ENCODE peak calls at places on chromosomes 11 and 22, in seven cellular contexts. One of them, this sample, is unnamed.

GRCh38 chr11:61913699-61914395 is 3.5 kb downstream of the RAB3IL1 start:
- DNase-seq in A549: no peak
- DNase-seq in ovary: no peak
- DNase-seq in lower lobe of right lung: no peak
- DNase-seq in thoracic aorta: no peak
- DNase-seq in endodermal cell: no peak
- DNase-seq in cardiac fibroblast: no peak
- DNase-seq in this sample: peak

GRCh38 chr22:50274311-50274710 is 4.1 kb upstream of the MAPK11 start:
- DNase-seq in lower lobe of right lung: no peak
- DNase-seq in ovary: no peak
- DNase-seq in endodermal cell: peak
- DNase-seq in A549: peak
- DNase-seq in cardiac fibroblast: peak
- DNase-seq in thoracic aorta: no peak
- DNase-seq in this sample: no peak

GRCh38 chr22:24289781-24290181 is 19.1 kb downstream of the SPECC1L start:
- DNase-seq in lower lobe of right lung: no peak
- DNase-seq in cardiac fibroblast: no peak
- DNase-seq in endodermal cell: no peak
- DNase-seq in A549: no peak
- DNase-seq in thoracic aorta: no peak
- DNase-seq in ovary: no peak
- DNase-seq in this sample: peak

GRCh38 chr11:120068114-120068573 is 69.8 kb downstream of the TRIM29 start:
- DNase-seq in thoracic aorta: no peak
- DNase-seq in lower lobe of right lung: no peak
- DNase-seq in cardiac fibroblast: peak
- DNase-seq in ovary: no peak
- DNase-seq in endodermal cell: peak
- DNase-seq in A549: no peak
- DNase-seq in this sample: no peak

GRCh38 chr11:97557399-97557798 is 1167.6 kb downstream of the JRKL start:
- DNase-seq in A549: no peak
- DNase-seq in lower lobe of right lung: no peak
- DNase-seq in ovary: no peak
- DNase-seq in cardiac fibroblast: peak
- DNase-seq in thoracic aorta: no peak
- DNase-seq in endodermal cell: no peak
- DNase-seq in this sample: no peak

GRCh38 chr11:128342511-128343133 is 244.7 kb downstream of the ETS1 start:
- DNase-seq in endodermal cell: peak
- DNase-seq in A549: peak
- DNase-seq in ovary: no peak
- DNase-seq in thoracic aorta: no peak
- DNase-seq in cardiac fibroblast: peak
- DNase-seq in lower lobe of right lung: peak
- DNase-seq in this sample: peak

GRCh38 chr22:49923445-49923844 is 5.0 kb downstream of the CRELD2 start:
- DNase-seq in lower lobe of right lung: no peak
- DNase-seq in cardiac fibroblast: no peak
- DNase-seq in ovary: no peak
- DNase-seq in thoracic aorta: no peak
- DNase-seq in endodermal cell: no peak
- DNase-seq in A549: no peak
- DNase-seq in this sample: no peak

GRCh38 chr11:134063096-134063495 is 5.8 kb upstream of the JAM3 start:
- DNase-seq in ovary: no peak
- DNase-seq in cardiac fibroblast: no peak
- DNase-seq in A549: no peak
- DNase-seq in thoracic aorta: no peak
- DNase-seq in lower lobe of right lung: no peak
- DNase-seq in endodermal cell: no peak
- DNase-seq in this sample: no peak

GRCh38 chr11:93234602-93235207 is 36.9 kb upstream of the SLC36A4 start:
- DNase-seq in ovary: peak
- DNase-seq in thoracic aorta: peak
- DNase-seq in A549: peak
- DNase-seq in endodermal cell: peak
- DNase-seq in lower lobe of right lung: peak
- DNase-seq in cardiac fibroblast: peak
- DNase-seq in this sample: peak

GRCh38 chr11:46674463-46675287 is 25.7 kb downstream of the ARHGAP1 start:
- DNase-seq in thoracic aorta: no peak
- DNase-seq in ovary: no peak
- DNase-seq in cardiac fibroblast: peak
- DNase-seq in endodermal cell: peak
- DNase-seq in A549: no peak
- DNase-seq in lower lobe of right lung: no peak
- DNase-seq in this sample: peak

GRCh38 chr11:94129505-94130335 is 1.1 kb downstream of the PANX1 start:
- DNase-seq in lower lobe of right lung: no peak
- DNase-seq in thoracic aorta: no peak
- DNase-seq in A549: no peak
- DNase-seq in endodermal cell: peak
- DNase-seq in cardiac fibroblast: no peak
- DNase-seq in ovary: peak
- DNase-seq in this sample: no peak

GRCh38 chr11:111526501-111526900 is 11.9 kb downstream of the HOATZ start:
- DNase-seq in ovary: no peak
- DNase-seq in thoracic aorta: no peak
- DNase-seq in cardiac fibroblast: no peak
- DNase-seq in endodermal cell: no peak
- DNase-seq in lower lobe of right lung: no peak
- DNase-seq in A549: peak
- DNase-seq in this sample: no peak

GRCh38 chr11:96486890-96487633 is 97.2 kb downstream of the JRKL start:
- DNase-seq in thoracic aorta: no peak
- DNase-seq in cardiac fibroblast: peak
- DNase-seq in lower lobe of right lung: no peak
- DNase-seq in A549: no peak
- DNase-seq in ovary: no peak
- DNase-seq in endodermal cell: peak
- DNase-seq in this sample: no peak

GRCh38 chr22:27433585-27434190 is 367.9 kb downstream of the MN1 start:
- DNase-seq in endodermal cell: peak
- DNase-seq in A549: no peak
- DNase-seq in thoracic aorta: no peak
- DNase-seq in ovary: no peak
- DNase-seq in lower lobe of right lung: no peak
- DNase-seq in cardiac fibroblast: no peak
- DNase-seq in this sample: no peak

GRCh38 chr11:131766637-131767036 is 396.2 kb downstream of the NTM start:
- DNase-seq in thoracic aorta: no peak
- DNase-seq in A549: no peak
- DNase-seq in cardiac fibroblast: no peak
- DNase-seq in endodermal cell: no peak
- DNase-seq in ovary: no peak
- DNase-seq in lower lobe of right lung: no peak
- DNase-seq in this sample: no peak

GRCh38 chr11:8732748-8733241 is 50.2 kb downstream of the RPL27A start:
- DNase-seq in cardiac fibroblast: peak
- DNase-seq in thoracic aorta: peak
- DNase-seq in ovary: peak
- DNase-seq in lower lobe of right lung: no peak
- DNase-seq in A549: no peak
- DNase-seq in endodermal cell: peak
- DNase-seq in this sample: peak

GRCh38 chr22:41387341-41387740 is 5.6 kb downstream of the TEF start:
- DNase-seq in cardiac fibroblast: no peak
- DNase-seq in ovary: no peak
- DNase-seq in A549: no peak
- DNase-seq in endodermal cell: no peak
- DNase-seq in lower lobe of right lung: no peak
- DNase-seq in thoracic aorta: no peak
- DNase-seq in this sample: no peak

GRCh38 chr11:3824714-3825472 is 15.9 kb downstream of the RHOG start:
- DNase-seq in cardiac fibroblast: peak
- DNase-seq in ovary: no peak
- DNase-seq in A549: peak
- DNase-seq in lower lobe of right lung: peak
- DNase-seq in endodermal cell: peak
- DNase-seq in thoracic aorta: no peak
- DNase-seq in this sample: peak

GRCh38 chr11:19730373-19730772 is 17.7 kb downstream of the NAV2 start:
- DNase-seq in cardiac fibroblast: no peak
- DNase-seq in thoracic aorta: peak
- DNase-seq in A549: no peak
- DNase-seq in endodermal cell: no peak
- DNase-seq in ovary: no peak
- DNase-seq in lower lobe of right lung: no peak
- DNase-seq in this sample: peak

GRCh38 chr11:114193730-114194674 is 102.2 kb upstream of the NNMT start:
- DNase-seq in cardiac fibroblast: peak
- DNase-seq in lower lobe of right lung: no peak
- DNase-seq in A549: no peak
- DNase-seq in endodermal cell: no peak
- DNase-seq in ovary: no peak
- DNase-seq in thoracic aorta: no peak
- DNase-seq in this sample: no peak

GRCh38 chr11:114195981-114196731 is 100.0 kb upstream of the NNMT start:
- DNase-seq in endodermal cell: no peak
- DNase-seq in ovary: no peak
- DNase-seq in A549: no peak
- DNase-seq in lower lobe of right lung: peak
- DNase-seq in cardiac fibroblast: peak
- DNase-seq in thoracic aorta: no peak
- DNase-seq in this sample: no peak

GRCh38 chr11:114199051-114199450 is 97.1 kb upstream of the NNMT start:
- DNase-seq in A549: no peak
- DNase-seq in ovary: no peak
- DNase-seq in endodermal cell: no peak
- DNase-seq in cardiac fibroblast: no peak
- DNase-seq in thoracic aorta: no peak
- DNase-seq in lower lobe of right lung: no peak
- DNase-seq in this sample: no peak

GRCh38 chr11:114197799-114198500 is 98.2 kb upstream of the NNMT start:
- DNase-seq in lower lobe of right lung: peak
- DNase-seq in A549: no peak
- DNase-seq in cardiac fibroblast: peak
- DNase-seq in endodermal cell: no peak
- DNase-seq in thoracic aorta: peak
- DNase-seq in ovary: peak
- DNase-seq in this sample: peak

GRCh38 chr11:114196994-114197702 is 99.1 kb upstream of the NNMT start:
- DNase-seq in thoracic aorta: no peak
- DNase-seq in A549: no peak
- DNase-seq in ovary: no peak
- DNase-seq in cardiac fibroblast: no peak
- DNase-seq in lower lobe of right lung: no peak
- DNase-seq in endodermal cell: no peak
- DNase-seq in this sample: peak
- H3K4me3 ChIP-seq in thoracic aorta: peak
- H3K4me3 ChIP-seq in A549: no peak
- H3K4me3 ChIP-seq in ovary: no peak
- H3K4me3 ChIP-seq in cardiac fibroblast: no peak
- H3K4me3 ChIP-seq in lower lobe of right lung: no peak
- H3K4me3 ChIP-seq in endodermal cell: no peak
- H3K4me3 ChIP-seq in this sample: no peak

GRCh38 chr11:27699926-27700350 is 317 bp downstream of the BDNF start:
- DNase-seq in cardiac fibroblast: no peak
- DNase-seq in lower lobe of right lung: peak
- DNase-seq in A549: no peak
- DNase-seq in endodermal cell: peak
- DNase-seq in thoracic aorta: no peak
- DNase-seq in ovary: no peak
- DNase-seq in this sample: no peak
- H3K4me3 ChIP-seq in cardiac fibroblast: peak
- H3K4me3 ChIP-seq in lower lobe of right lung: peak
- H3K4me3 ChIP-seq in A549: peak
- H3K4me3 ChIP-seq in endodermal cell: peak
- H3K4me3 ChIP-seq in thoracic aorta: peak
- H3K4me3 ChIP-seq in ovary: peak
- H3K4me3 ChIP-seq in this sample: peak

GRCh38 chr11:126999366-126999765 is 1.2 kb downstream of the KIRREL3 start:
- DNase-seq in ovary: no peak
- DNase-seq in lower lobe of right lung: no peak
- DNase-seq in endodermal cell: no peak
- DNase-seq in thoracic aorta: no peak
- DNase-seq in cardiac fibroblast: no peak
- DNase-seq in A549: no peak
- DNase-seq in this sample: no peak

GRCh38 chr11:127003260-127003981 is 2.9 kb upstream of the KIRREL3 start:
- DNase-seq in A549: peak
- DNase-seq in thoracic aorta: no peak
- DNase-seq in endodermal cell: peak
- DNase-seq in lower lobe of right lung: no peak
- DNase-seq in ovary: no peak
- DNase-seq in cardiac fibroblast: no peak
- DNase-seq in this sample: no peak

GRCh38 chr11:127000291-127000968 is at the start of gene KIRREL3:
- DNase-seq in cardiac fibroblast: no peak
- DNase-seq in A549: peak
- DNase-seq in endodermal cell: peak
- DNase-seq in lower lobe of right lung: no peak
- DNase-seq in ovary: no peak
- DNase-seq in thoracic aorta: no peak
- DNase-seq in this sample: no peak

GRCh38 chr11:127000991-127001390 is 421 bp upstream of the KIRREL3 start:
- DNase-seq in A549: no peak
- DNase-seq in endodermal cell: peak
- DNase-seq in cardiac fibroblast: no peak
- DNase-seq in lower lobe of right lung: no peak
- DNase-seq in thoracic aorta: no peak
- DNase-seq in ovary: no peak
- DNase-seq in this sample: no peak

GRCh38 chr11:127002669-127003259 is 2.2 kb upstream of the KIRREL3 start:
- DNase-seq in endodermal cell: no peak
- DNase-seq in ovary: no peak
- DNase-seq in A549: no peak
- DNase-seq in cardiac fibroblast: no peak
- DNase-seq in thoracic aorta: no peak
- DNase-seq in lower lobe of right lung: no peak
- DNase-seq in this sample: no peak
- H3K4me3 ChIP-seq in endodermal cell: peak
- H3K4me3 ChIP-seq in ovary: no peak
- H3K4me3 ChIP-seq in A549: peak
- H3K4me3 ChIP-seq in cardiac fibroblast: no peak
- H3K4me3 ChIP-seq in thoracic aorta: no peak
- H3K4me3 ChIP-seq in lower lobe of right lung: no peak
- H3K4me3 ChIP-seq in this sample: peak

DNA sequence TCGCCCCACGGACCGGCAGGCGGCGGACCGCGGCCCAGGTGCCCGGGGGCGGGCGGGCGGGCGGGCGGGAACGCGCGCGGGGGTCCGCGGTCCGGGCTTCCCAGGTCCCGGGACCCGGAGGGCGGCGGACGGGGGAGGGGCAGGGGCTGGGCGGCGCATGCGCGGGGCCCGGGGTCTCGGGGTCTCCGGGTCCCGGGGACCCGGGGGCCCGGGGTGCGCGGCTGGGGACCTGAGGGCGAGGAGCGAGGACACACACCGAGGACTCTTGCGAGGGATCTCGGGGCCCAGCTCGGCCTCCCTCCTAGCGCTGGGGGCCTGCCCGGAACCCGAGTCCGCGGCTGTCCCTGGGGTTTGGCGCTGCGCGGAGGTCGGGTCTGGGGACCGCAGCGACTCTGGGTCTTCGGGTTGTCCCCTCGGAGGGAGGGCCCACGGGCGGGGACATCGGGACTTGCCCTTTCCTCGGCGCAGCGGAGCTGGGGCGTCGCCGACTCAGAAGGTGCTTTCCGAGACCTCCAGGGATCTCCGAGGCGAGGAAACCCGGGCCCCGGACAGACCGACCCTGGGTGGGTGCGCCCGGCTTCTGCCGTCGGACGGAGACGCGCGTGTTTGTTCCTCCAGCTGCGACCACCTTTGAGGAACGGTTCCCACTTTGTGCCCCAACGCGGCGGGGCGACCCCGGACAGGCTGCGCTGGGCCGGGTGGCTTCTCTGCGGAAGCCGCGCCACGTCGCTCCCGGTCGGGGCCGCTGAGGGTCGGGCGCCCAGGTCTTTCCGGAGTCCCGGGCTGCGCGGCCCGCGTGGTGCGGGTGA is 493 bp downstream of the PPARA start:
- DNase-seq in A549: peak
- DNase-seq in cardiac fibroblast: peak
- DNase-seq in endodermal cell: peak
- DNase-seq in ovary: peak
- DNase-seq in lower lobe of right lung: peak
- DNase-seq in thoracic aorta: no peak
- DNase-seq in this sample: peak
- H3K4me3 ChIP-seq in A549: peak
- H3K4me3 ChIP-seq in cardiac fibroblast: peak
- H3K4me3 ChIP-seq in endodermal cell: peak
- H3K4me3 ChIP-seq in ovary: peak
- H3K4me3 ChIP-seq in lower lobe of right lung: peak
- H3K4me3 ChIP-seq in thoracic aorta: peak
- H3K4me3 ChIP-seq in this sample: peak